ENCODE peak calls at places on chromosomes 2 and 18, in seven cellular contexts. G, R, K, O, I, S and B are unnamed samples.

GRCh38 chr2:99297990-99298389 is 3.0 kb downstream of the LYG1 start:
- DNase-seq in G (no peak), R (no peak), K (peak; percentile 79), O (no peak), I (no peak), S (peak; percentile 55), B (peak; percentile 39)

GRCh38 chr2:121635371-121635770 is 13.9 kb downstream of the CLASP1 start:
- DNase-seq in G (no peak), R (no peak), K (peak; percentile 55), O (no peak), I (no peak), S (peak; percentile 16), B (no peak)

GRCh38 chr2:226514895-226515294 is 284.7 kb downstream of the IRS1 start:
- DNase-seq in G (no peak), R (no peak), K (peak; percentile 60), O (no peak), I (no peak), S (peak; percentile 55), B (peak; percentile 84)

GRCh38 chr18:34933880-34934689 is 107.1 kb upstream of the MAPRE2 start:
- DNase-seq in G (no peak), R (no peak), K (no peak), O (no peak), I (no peak), S (peak; percentile 17), B (peak; percentile 36)

GRCh38 chr2:12738112-12738485 is 21.4 kb downstream of the TRIB2 start:
- DNase-seq in G (peak; percentile 2), R (no peak), K (peak; percentile 78), O (no peak), I (no peak), S (no peak), B (no peak)

GRCh38 chr2:12507295-12507694 is 209.4 kb upstream of the TRIB2 start:
- DNase-seq in G (no peak), R (peak; percentile 43), K (peak; percentile 58), O (peak; percentile 56), I (peak; percentile 31), S (peak; percentile 99), B (peak; percentile 99)

GRCh38 chr2:112482309-112483046 is 522 bp downstream of the TTL start:
- DNase-seq in G (peak; percentile 51), R (no peak), K (peak; percentile 48), O (peak; percentile 9), I (peak; percentile 36), S (peak; percentile 47), B (peak; percentile 56)

GRCh38 chr2:65055427-65056214 is 595 bp upstream of the CEP68 start:
- DNase-seq in G (no peak), R (no peak), K (no peak), O (no peak), I (peak; percentile 83), S (no peak), B (no peak)

GRCh38 chr2:188117706-188118105 is 174.0 kb upstream of the GULP1 start:
- DNase-seq in G (no peak), R (no peak), K (no peak), O (no peak), I (no peak), S (no peak), B (no peak)

GRCh38 chr2:226649871-226650660 is 149.6 kb downstream of the IRS1 start:
- DNase-seq in G (peak; percentile 21), R (peak; percentile 66), K (peak; percentile 100), O (peak; percentile 47), I (peak; percentile 36), S (peak; percentile 99), B (peak; percentile 98)

GRCh38 chr2:223887127-223887526 is 49.7 kb upstream of the AP1S3 start:
- DNase-seq in G (no peak), R (no peak), K (no peak), O (no peak), I (no peak), S (peak; percentile 31), B (peak; percentile 69)

GRCh38 chr2:145190031-145190703 is 670.2 kb upstream of the ZEB2 start:
- DNase-seq in G (no peak), R (no peak), K (peak; percentile 50), O (no peak), I (no peak), S (peak; percentile 25), B (peak; percentile 15)

GRCh38 chr2:142721015-142721414 is 156.4 kb upstream of the KYNU start:
- DNase-seq in G (no peak), R (no peak), K (no peak), O (no peak), I (no peak), S (no peak), B (no peak)

GRCh38 chr2:62344472-62344871 is 148.6 kb downstream of the B3GNT2 start:
- DNase-seq in G (no peak), R (no peak), K (no peak), O (no peak), I (no peak), S (peak; percentile 66), B (peak; percentile 60)

GRCh38 chr2:66469219-66469902 is 34.4 kb downstream of the MEIS1 start:
- DNase-seq in G (no peak), R (no peak), K (no peak), O (no peak), I (no peak), S (no peak), B (no peak)

GRCh38 chr18:35511833-35512232 is 14.1 kb upstream of the INO80C start:
- DNase-seq in G (no peak), R (no peak), K (no peak), O (no peak), I (no peak), S (peak; percentile 27), B (no peak)

GRCh38 chr18:22052405-22053105 is 116.8 kb upstream of the GATA6 start:
- DNase-seq in G (no peak), R (no peak), K (no peak), O (no peak), I (no peak), S (no peak), B (no peak)

GRCh38 chr2:27977623-27978312 is 87.2 kb downstream of the BABAM2 start:
- DNase-seq in G (no peak), R (peak; percentile 51), K (peak; percentile 95), O (no peak), I (no peak), S (peak; percentile 92), B (peak; percentile 92)

GRCh38 chr2:29213871-29214341 is 98.7 kb downstream of the CLIP4 start:
- DNase-seq in G (peak; percentile 10), R (no peak), K (no peak), O (no peak), I (no peak), S (no peak), B (no peak)

GRCh38 chr2:109030870-109031480 is 42.0 kb upstream of the EDAR start:
- DNase-seq in G (no peak), R (no peak), K (no peak), O (no peak), I (no peak), S (no peak), B (no peak)

GRCh38 chr18:48571619-48572384 is 33.0 kb downstream of the CTIF start:
- DNase-seq in G (no peak), R (no peak), K (peak; percentile 43), O (no peak), I (no peak), S (no peak), B (no peak)

GRCh38 chr18:49561127-49561376 is 805 bp upstream of the LIPG start:
- DNase-seq in G (peak; percentile 40), R (no peak), K (peak; percentile 19), O (no peak), I (no peak), S (peak; percentile 34), B (no peak)

GRCh38 chr18:76844144-76844543 is 21.8 kb downstream of the ZNF236 start:
- DNase-seq in G (no peak), R (no peak), K (no peak), O (no peak), I (no peak), S (no peak), B (no peak)

GRCh38 chr2:48356701-48357322 is 173.1 kb upstream of the STON1 start:
- DNase-seq in G (peak; percentile 34), R (no peak), K (peak; percentile 43), O (no peak), I (peak; percentile 36), S (no peak), B (no peak)